ENCODE peak calls at places on chromosomes 2 and 18, in six cellular contexts. A, F, H, R, M and J are unnamed samples.

GRCh38 chr18:8685141-8685913 is 20.0 kb upstream of the MTCL1 start:
- DNase-seq in A (no peak), F (peak), H (peak), R (peak), M (no peak), J (peak)

GRCh38 chr18:45370190-45371010 is 244.9 kb upstream of the SLC14A2 start:
- DNase-seq in A (no peak), F (no peak), H (peak), R (no peak), M (no peak), J (no peak)

GRCh38 chr2:217671043-217671442 is 331.8 kb downstream of the TNS1 start:
- DNase-seq in A (no peak), F (no peak), H (no peak), R (no peak), M (no peak), J (no peak)

GRCh38 chr2:20666114-20666363 is 905 bp upstream of the GDF7 start:
- DNase-seq in A (no peak), F (peak), H (no peak), R (no peak), M (no peak), J (no peak)

GRCh38 chr2:10414591-10414990 is 33.5 kb downstream of the ODC1 start:
- DNase-seq in A (no peak), F (peak), H (no peak), R (no peak), M (no peak), J (peak)

GRCh38 chr2:212424090-212424489 is 114.5 kb downstream of the ERBB4 start:
- DNase-seq in A (no peak), F (peak), H (no peak), R (no peak), M (no peak), J (no peak)

GRCh38 chr2:189222440-189222839 is 42.9 kb upstream of the COL5A2 start:
- DNase-seq in A (peak), F (peak), H (peak), R (no peak), M (no peak), J (no peak)

GRCh38 chr2:22238967-22239366 is 1115.2 kb downstream of the TDRD15 start:
- DNase-seq in A (no peak), F (no peak), H (no peak), R (no peak), M (no peak), J (no peak)

GRCh38 chr18:47260138-47260923 is 8.9 kb upstream of the SKOR2 start:
- DNase-seq in A (peak), F (peak), H (peak), R (peak), M (peak), J (no peak)

GRCh38 chr2:73886357-73886756 is 6.5 kb upstream of the ACTG2 start:
- DNase-seq in A (no peak), F (no peak), H (no peak), R (no peak), M (no peak), J (no peak)

GRCh38 chr18:3652380-3653262 is 202.6 kb downstream of the TGIF1 start:
- DNase-seq in A (peak), F (peak), H (peak), R (no peak), M (peak), J (peak)

GRCh38 chr2:23381084-23381483 is 3.9 kb upstream of the KLHL29 start:
- DNase-seq in A (peak), F (peak), H (peak), R (no peak), M (no peak), J (peak)

GRCh38 chr2:196131949-196132925 is 39.1 kb downstream of the STK17B start:
- DNase-seq in A (no peak), F (no peak), H (no peak), R (peak), M (no peak), J (no peak)

GRCh38 chr2:105655244-105655643 is 89.5 kb upstream of the NCK2 start:
- DNase-seq in A (no peak), F (no peak), H (peak), R (no peak), M (no peak), J (no peak)